ENCODE peak calls at places on chromosomes 16 and 17, in seven cellular contexts. One of them, this sample, is unnamed.

GRCh38 chr16:55030944-55031343 is 100.3 kb downstream of the IRX5 start:
- DNase-seq in IMR-90: no peak
- DNase-seq in cardiac fibroblast: no peak
- DNase-seq in lower lobe of right lung: no peak
- DNase-seq in uterus: no peak
- DNase-seq in HCT116: no peak
- DNase-seq in endodermal cell: peak; percentile 68
- DNase-seq in this sample: no peak

GRCh38 chr17:75830168-75831031 is 13.8 kb downstream of the UNC13D start:
- DNase-seq in lower lobe of right lung: no peak
- DNase-seq in cardiac fibroblast: no peak
- DNase-seq in uterus: no peak
- DNase-seq in HCT116: no peak
- DNase-seq in endodermal cell: peak; percentile 96
- DNase-seq in IMR-90: no peak
- DNase-seq in this sample: no peak

GRCh38 chr17:4769628-4770027 is 2.1 kb upstream of the TM4SF5 start:
- DNase-seq in endodermal cell: no peak
- DNase-seq in uterus: no peak
- DNase-seq in lower lobe of right lung: no peak
- DNase-seq in IMR-90: no peak
- DNase-seq in HCT116: no peak
- DNase-seq in cardiac fibroblast: peak; percentile 53
- DNase-seq in this sample: no peak

GRCh38 chr16:85759631-85760419 is 8.9 kb upstream of the C16orf74 start:
- DNase-seq in lower lobe of right lung: peak; percentile 75
- DNase-seq in HCT116: no peak
- DNase-seq in uterus: no peak
- DNase-seq in cardiac fibroblast: peak; percentile 12
- DNase-seq in endodermal cell: peak; percentile 80
- DNase-seq in IMR-90: no peak
- DNase-seq in this sample: no peak

GRCh38 chr17:58335061-58335731 is 6.6 kb upstream of the TSPOAP1 start:
- DNase-seq in cardiac fibroblast: no peak
- DNase-seq in lower lobe of right lung: peak; percentile 60
- DNase-seq in uterus: no peak
- DNase-seq in endodermal cell: peak; percentile 55
- DNase-seq in HCT116: no peak
- DNase-seq in IMR-90: no peak
- DNase-seq in this sample: peak; percentile 78

GRCh38 chr16:51049276-51049675 is 101.8 kb downstream of the SALL1 start:
- DNase-seq in uterus: no peak
- DNase-seq in HCT116: no peak
- DNase-seq in IMR-90: no peak
- DNase-seq in cardiac fibroblast: no peak
- DNase-seq in endodermal cell: no peak
- DNase-seq in lower lobe of right lung: no peak
- DNase-seq in this sample: no peak

GRCh38 chr16:73433493-73434307 is 385.8 kb upstream of the ZFHX3 start:
- DNase-seq in IMR-90: no peak
- DNase-seq in cardiac fibroblast: no peak
- DNase-seq in lower lobe of right lung: no peak
- DNase-seq in uterus: no peak
- DNase-seq in endodermal cell: no peak
- DNase-seq in HCT116: no peak
- DNase-seq in this sample: no peak

GRCh38 chr17:10705727-10706126 is 8.3 kb downstream of the ADPRM start:
- DNase-seq in cardiac fibroblast: no peak
- DNase-seq in endodermal cell: no peak
- DNase-seq in lower lobe of right lung: no peak
- DNase-seq in HCT116: no peak
- DNase-seq in IMR-90: no peak
- DNase-seq in uterus: no peak
- DNase-seq in this sample: no peak

GRCh38 chr17:8155341-8156173 is 3.4 kb upstream of the PER1 start:
- DNase-seq in lower lobe of right lung: peak; percentile 45
- DNase-seq in uterus: peak; percentile 39
- DNase-seq in IMR-90: no peak
- DNase-seq in HCT116: no peak
- DNase-seq in endodermal cell: no peak
- DNase-seq in cardiac fibroblast: peak; percentile 38
- DNase-seq in this sample: no peak

GRCh38 chr16:85733155-85733838 is 17.6 kb downstream of the C16orf74 start:
- DNase-seq in lower lobe of right lung: no peak
- DNase-seq in endodermal cell: no peak
- DNase-seq in IMR-90: no peak
- DNase-seq in HCT116: no peak
- DNase-seq in cardiac fibroblast: peak; percentile 68
- DNase-seq in uterus: no peak
- DNase-seq in this sample: no peak

GRCh38 chr16:66580605-66581209 is 1.4 kb downstream of the CMTM2 start:
- DNase-seq in lower lobe of right lung: no peak
- DNase-seq in HCT116: no peak
- DNase-seq in IMR-90: peak; percentile 87
- DNase-seq in endodermal cell: no peak
- DNase-seq in uterus: no peak
- DNase-seq in cardiac fibroblast: peak; percentile 65
- DNase-seq in this sample: no peak
- TF ChIP-seq CTCF in lower lobe of right lung: no peak
- TF ChIP-seq CTCF in HCT116: no peak
- TF ChIP-seq CTCF in IMR-90: peak; percentile 47
- TF ChIP-seq CTCF in endodermal cell: no peak
- TF ChIP-seq CTCF in uterus: no peak
- TF ChIP-seq CTCF in cardiac fibroblast: peak; percentile 30
- TF ChIP-seq CTCF in this sample: peak; percentile 69

GRCh38 chr17:48024149-48025039 is 13.2 kb downstream of the COPZ2 start:
- DNase-seq in endodermal cell: peak; percentile 85
- DNase-seq in IMR-90: no peak
- DNase-seq in uterus: peak; percentile 30
- DNase-seq in cardiac fibroblast: peak; percentile 59
- DNase-seq in lower lobe of right lung: peak; percentile 88
- DNase-seq in HCT116: peak; percentile 74
- DNase-seq in this sample: no peak

GRCh38 chr17:48025040-48025903 is 12.3 kb downstream of the COPZ2 start:
- DNase-seq in endodermal cell: peak; percentile 100
- DNase-seq in HCT116: peak; percentile 98
- DNase-seq in lower lobe of right lung: peak; percentile 100
- DNase-seq in uterus: peak; percentile 95
- DNase-seq in IMR-90: peak; percentile 96
- DNase-seq in cardiac fibroblast: peak; percentile 97
- DNase-seq in this sample: peak; percentile 100

GRCh38 chr17:48022906-48023305 is 14.7 kb downstream of the COPZ2 start:
- DNase-seq in endodermal cell: no peak
- DNase-seq in HCT116: no peak
- DNase-seq in cardiac fibroblast: no peak
- DNase-seq in IMR-90: no peak
- DNase-seq in lower lobe of right lung: no peak
- DNase-seq in uterus: no peak
- DNase-seq in this sample: no peak

GRCh38 chr17:48021964-48022363 is 15.6 kb downstream of the COPZ2 start:
- DNase-seq in uterus: no peak
- DNase-seq in cardiac fibroblast: no peak
- DNase-seq in IMR-90: no peak
- DNase-seq in HCT116: no peak
- DNase-seq in endodermal cell: no peak
- DNase-seq in lower lobe of right lung: no peak
- DNase-seq in this sample: no peak

GRCh38 chr17:48023408-48024148 is 14.0 kb downstream of the COPZ2 start:
- DNase-seq in cardiac fibroblast: peak; percentile 49
- DNase-seq in IMR-90: peak; percentile 32
- DNase-seq in uterus: peak; percentile 58
- DNase-seq in lower lobe of right lung: peak; percentile 89
- DNase-seq in endodermal cell: peak; percentile 97
- DNase-seq in HCT116: peak; percentile 75
- DNase-seq in this sample: peak; percentile 98
- TF ChIP-seq CTCF in cardiac fibroblast: peak; percentile 21
- TF ChIP-seq CTCF in IMR-90: peak; percentile 22
- TF ChIP-seq CTCF in uterus: peak; percentile 24
- TF ChIP-seq CTCF in lower lobe of right lung: peak; percentile 38
- TF ChIP-seq CTCF in endodermal cell: peak; percentile 53
- TF ChIP-seq CTCF in HCT116: peak; percentile 45
- TF ChIP-seq CTCF in this sample: peak; percentile 69

GRCh38 chr16:17277981-17278381 is 192.8 kb downstream of the XYLT1 start:
- DNase-seq in cardiac fibroblast: peak; percentile 26
- DNase-seq in endodermal cell: peak; percentile 86
- DNase-seq in lower lobe of right lung: no peak
- DNase-seq in IMR-90: peak; percentile 7
- DNase-seq in HCT116: peak; percentile 24
- DNase-seq in uterus: peak; percentile 52
- DNase-seq in this sample: no peak
- TF ChIP-seq CTCF in cardiac fibroblast: peak; percentile 27
- TF ChIP-seq CTCF in endodermal cell: peak; percentile 80
- TF ChIP-seq CTCF in lower lobe of right lung: peak; percentile 31
- TF ChIP-seq CTCF in IMR-90: peak; percentile 20
- TF ChIP-seq CTCF in HCT116: peak; percentile 51
- TF ChIP-seq CTCF in uterus: peak; percentile 53
- TF ChIP-seq CTCF in this sample: peak; percentile 67

GRCh38 chr16:10964039-10964890 is 19.9 kb downstream of the CLEC16A start:
- DNase-seq in endodermal cell: peak; percentile 94
- DNase-seq in HCT116: peak; percentile 32
- DNase-seq in IMR-90: peak; percentile 86
- DNase-seq in lower lobe of right lung: peak; percentile 87
- DNase-seq in uterus: peak; percentile 78
- DNase-seq in cardiac fibroblast: peak; percentile 83
- DNase-seq in this sample: no peak
- TF ChIP-seq CTCF in endodermal cell: peak; percentile 98
- TF ChIP-seq CTCF in HCT116: peak; percentile 96
- TF ChIP-seq CTCF in IMR-90: peak; percentile 98
- TF ChIP-seq CTCF in lower lobe of right lung: peak; percentile 99
- TF ChIP-seq CTCF in uterus: peak; percentile 97
- TF ChIP-seq CTCF in cardiac fibroblast: peak; percentile 94
- TF ChIP-seq CTCF in this sample: peak; percentile 98

DNA sequence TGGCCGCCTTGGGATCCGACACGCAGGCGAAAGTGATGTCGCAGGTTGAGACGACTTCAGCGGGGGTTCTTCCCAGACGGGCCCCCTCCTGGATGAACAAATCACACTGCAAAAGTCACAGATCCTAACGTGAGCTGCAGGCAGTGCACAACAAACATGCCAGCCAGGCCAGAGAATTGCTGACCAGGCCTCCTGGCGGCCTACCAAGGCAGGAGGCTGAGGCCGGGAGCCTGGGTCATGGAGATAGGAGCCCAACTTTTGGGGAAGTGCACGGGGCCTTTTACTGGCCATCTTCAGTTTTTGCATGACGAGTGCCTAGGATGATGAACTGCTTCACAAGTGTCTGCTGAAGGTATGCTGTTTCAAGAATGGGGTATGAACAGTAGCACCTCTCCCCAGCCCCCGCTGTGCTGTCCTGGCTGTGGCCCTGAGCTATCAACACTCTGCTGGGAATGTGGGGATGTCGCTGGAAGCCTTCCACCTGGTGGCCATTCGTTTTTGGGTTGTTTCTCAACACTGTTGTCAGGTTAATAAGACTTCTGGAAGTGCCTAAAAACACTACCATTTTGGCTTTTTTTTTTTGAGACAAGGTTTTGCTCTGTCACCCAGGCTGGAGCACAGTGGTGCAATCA is 12.2 kb upstream of the ROGDI start:
- DNase-seq in endodermal cell: peak; percentile 67
- DNase-seq in HCT116: no peak
- DNase-seq in cardiac fibroblast: no peak
- DNase-seq in lower lobe of right lung: no peak
- DNase-seq in uterus: no peak
- DNase-seq in IMR-90: no peak
- DNase-seq in this sample: peak; percentile 59
- TF ChIP-seq CTCF in endodermal cell: peak; percentile 57
- TF ChIP-seq CTCF in HCT116: peak; percentile 2
- TF ChIP-seq CTCF in cardiac fibroblast: no peak
- TF ChIP-seq CTCF in lower lobe of right lung: no peak
- TF ChIP-seq CTCF in uterus: no peak
- TF ChIP-seq CTCF in IMR-90: no peak
- TF ChIP-seq CTCF in this sample: no peak